ENCODE peak calls at places on chromosomes 16 and 17, in six cellular contexts. Q is psoas muscle, S is PC-3, A is sigmoid colon, I is nephron progenitor cell, F is thoracic aorta. U is an unnamed sample.
A peak's percentile ranks its signal among the peaks of the same experiment; 100 is the strongest.

GRCh38 chr17:41360291-41360995 is 9.2 kb downstream of the KRT33B start:
- DNase-seq in Q (no peak), S (peak; percentile 80), A (no peak), I (no peak), F (no peak), U (no peak)

GRCh38 chr16:86833136-86833535 is 254.8 kb downstream of the FOXL1 start:
- DNase-seq in Q (no peak), S (no peak), A (peak; percentile 29), I (no peak), F (no peak), U (no peak)

GRCh38 chr16:1181715-1182671 is 29.1 kb downstream of the CACNA1H start:
- DNase-seq in Q (peak; percentile 63), S (peak; percentile 25), A (peak; percentile 94), I (peak; percentile 83), F (peak; percentile 61), U (no peak)

GRCh38 chr16:20441221-20441620 is 10.1 kb upstream of the ACSM2A start:
- DNase-seq in Q (no peak), S (no peak), A (no peak), I (no peak), F (no peak), U (no peak)

GRCh38 chr16:73161977-73162376 is 114.0 kb upstream of the ZFHX3 start:
- DNase-seq in Q (no peak), S (no peak), A (no peak), I (no peak), F (no peak), U (no peak)

GRCh38 chr16:79402356-79402755 is 198.2 kb downstream of the MAF start:
- DNase-seq in Q (no peak), S (no peak), A (no peak), I (no peak), F (no peak), U (peak; percentile 81)

GRCh38 chr17:19664821-19665181 is 16.2 kb downstream of the ALDH3A2 start:
- DNase-seq in Q (no peak), S (no peak), A (no peak), I (no peak), F (no peak), U (no peak)

GRCh38 chr16:81834868-81835267 is 55.8 kb downstream of the PLCG2 start:
- DNase-seq in Q (no peak), S (no peak), A (peak; percentile 25), I (no peak), F (no peak), U (no peak)

GRCh38 chr17:42553161-42553818 is 567 bp downstream of the HSD17B1 start:
- DNase-seq in Q (no peak), S (no peak), A (no peak), I (peak; percentile 37), F (no peak), U (peak; percentile 60)

GRCh38 chr16:56918467-56919012 is 13.4 kb upstream of the HERPUD1 start:
- DNase-seq in Q (no peak), S (no peak), A (peak; percentile 21), I (no peak), F (no peak), U (no peak)

GRCh38 chr17:18250259-18250658 is 8.3 kb downstream of the FLII start:
- DNase-seq in Q (no peak), S (peak; percentile 56), A (no peak), I (no peak), F (no peak), U (peak; percentile 35)

GRCh38 chr17:40794466-40794865 is 5.3 kb downstream of the KRT28 start:
- DNase-seq in Q (no peak), S (no peak), A (no peak), I (no peak), F (no peak), U (no peak)

GRCh38 chr16:69889295-69889964 is 61.7 kb upstream of the CLEC18A start:
- DNase-seq in Q (no peak), S (no peak), A (no peak), I (no peak), F (no peak), U (no peak)

GRCh38 chr16:67842509-67843342 is 606 bp downstream of the THAP11 start:
- DNase-seq in Q (peak; percentile 61), S (peak; percentile 34), A (peak; percentile 82), I (peak; percentile 65), F (no peak), U (peak; percentile 37)

GRCh38 chr16:4976611-4977145 is 18.5 kb downstream of the SEC14L5 start:
- DNase-seq in Q (peak; percentile 49), S (no peak), A (no peak), I (no peak), F (no peak), U (no peak)

GRCh38 chr17:7228920-7229319 is 5.4 kb downstream of the DVL2 start:
- DNase-seq in Q (no peak), S (no peak), A (no peak), I (no peak), F (no peak), U (no peak)

GRCh38 chr17:30429155-30429554 is 48.1 kb upstream of the GOSR1 start:
- DNase-seq in Q (no peak), S (no peak), A (no peak), I (no peak), F (no peak), U (no peak)

GRCh38 chr17:75517277-75517865 is 1.0 kb downstream of the TSEN54 start:
- DNase-seq in Q (no peak), S (peak; percentile 43), A (no peak), I (no peak), F (no peak), U (no peak)

GRCh38 chr17:61700252-61700651 is 109.2 kb upstream of the NACA2 start:
- DNase-seq in Q (no peak), S (no peak), A (no peak), I (no peak), F (no peak), U (no peak)

GRCh38 chr16:3577302-3577752 is at the start of gene NLRC3:
- DNase-seq in Q (no peak), S (no peak), A (no peak), I (no peak), F (no peak), U (no peak)

GRCh38 chr17:7014995-7015586 is 2.7 kb downstream of the RNASEK start:
- DNase-seq in Q (no peak), S (no peak), A (no peak), I (no peak), F (no peak), U (no peak)

GRCh38 chr17:77679589-77679988 is 278.9 kb upstream of the TNRC6C start:
- DNase-seq in Q (no peak), S (no peak), A (peak; percentile 13), I (no peak), F (no peak), U (no peak)

GRCh38 chr17:68182940-68183551 is 64.8 kb upstream of the AMZ2 start:
- DNase-seq in Q (no peak), S (peak; percentile 73), A (no peak), I (no peak), F (no peak), U (peak; percentile 62)

GRCh38 chr16:9091867-9092281 is 430 bp downstream of the HAPSTR1 start:
- DNase-seq in Q (peak; percentile 48), S (no peak), A (peak; percentile 76), I (no peak), F (no peak), U (no peak)

GRCh38 chr16:67120025-67120424 is 10.3 kb downstream of the PHAF1 start:
- DNase-seq in Q (no peak), S (peak; percentile 58), A (peak; percentile 2), I (no peak), F (no peak), U (no peak)

GRCh38 chr17:61468263-61468907 is 16.2 kb downstream of the TBX4 start:
- DNase-seq in Q (no peak), S (peak; percentile 21), A (peak; percentile 34), I (no peak), F (no peak), U (no peak)

GRCh38 chr17:56510554-56511342 is 82.8 kb upstream of the NOG start:
- DNase-seq in Q (no peak), S (no peak), A (no peak), I (no peak), F (no peak), U (no peak)

GRCh38 chr17:30950669-30951399 is 20.0 kb upstream of the RNF135 start:
- DNase-seq in Q (peak; percentile 57), S (peak; percentile 46), A (peak; percentile 87), I (no peak), F (peak; percentile 25), U (peak; percentile 61)

GRCh38 chr16:52557236-52557635 is 10.3 kb upstream of the TOX3 start:
- DNase-seq in Q (no peak), S (no peak), A (no peak), I (no peak), F (no peak), U (no peak)

GRCh38 chr16:89334988-89335802 is 117.7 kb downstream of the ZNF778 start:
- DNase-seq in Q (no peak), S (no peak), A (no peak), I (no peak), F (no peak), U (no peak)
- TF ChIP-seq CTCF in Q (peak; percentile 12), S (peak; percentile 15), A (no peak), I (no peak), F (no peak), U (no peak)

GRCh38 chr17:83136931-83137330 is 57.5 kb downstream of the METRNL start:
- DNase-seq in Q (no peak), S (no peak), A (peak; percentile 46), I (no peak), F (no peak), U (no peak)
- TF ChIP-seq CTCF in Q (no peak), S (no peak), A (no peak), I (no peak), F (no peak), U (no peak)

DNA sequence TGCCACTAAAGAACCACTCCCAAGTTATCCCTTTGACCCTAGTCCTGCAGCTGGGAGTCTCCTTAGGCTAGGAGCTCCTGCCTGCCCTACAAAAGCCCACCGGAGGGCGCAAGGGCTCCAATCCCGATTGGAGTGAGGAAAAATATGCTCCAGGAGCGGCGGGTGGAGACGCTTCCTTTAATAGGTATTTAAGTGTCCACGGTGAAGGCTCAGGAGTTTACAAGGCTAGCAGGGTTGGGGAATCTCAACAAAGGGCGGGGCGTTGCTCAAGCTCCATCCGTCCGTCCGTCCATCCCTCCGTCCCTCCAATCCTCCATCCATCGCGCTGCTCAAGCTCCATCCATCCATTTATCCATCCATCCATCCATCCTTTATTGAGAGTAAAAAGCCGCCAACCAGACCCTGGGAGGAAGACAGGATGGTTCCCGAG is 556 bp upstream of the SPNS1 start:
- DNase-seq in Q (peak; percentile 59), S (peak; percentile 65), A (no peak), I (peak; percentile 76), F (no peak), U (peak; percentile 71)
- TF ChIP-seq CTCF in Q (peak; percentile 48), S (peak; percentile 70), A (peak; percentile 61), I (peak; percentile 65), F (peak; percentile 43), U (peak; percentile 61)

GRCh38 chr16:51153275-51153991 is 2.4 kb upstream of the SALL1 start:
- DNase-seq in Q (no peak), S (no peak), A (no peak), I (peak; percentile 45), F (no peak), U (no peak)

GRCh38 chr16:51151435-51151950 is 423 bp upstream of the SALL1 start:
- DNase-seq in Q (no peak), S (no peak), A (no peak), I (peak; percentile 84), F (no peak), U (no peak)

GRCh38 chr16:51152691-51153261 is 1.7 kb upstream of the SALL1 start:
- DNase-seq in Q (no peak), S (no peak), A (no peak), I (no peak), F (no peak), U (no peak)

GRCh38 chr16:51150894-51151320 is at the start of gene SALL1:
- DNase-seq in Q (no peak), S (no peak), A (no peak), I (peak; percentile 33), F (no peak), U (no peak)

GRCh38 chr16:51151951-51152663 is 1.0 kb upstream of the SALL1 start:
- DNase-seq in Q (no peak), S (no peak), A (no peak), I (peak; percentile 93), F (no peak), U (no peak)
- TF ChIP-seq CTCF in Q (no peak), S (no peak), A (no peak), I (no peak), F (no peak), U (no peak)

U was measured in MCF 10A.